ENCODE peak calls at places on chromosome 17, in five cellular contexts. Z is Right ventricle myocardium inferior, M is IMR-90, C is HL-60, I is dorsolateral prefrontal cortex. G is an unnamed sample.

GRCh38 chr17:75115545-75115944 is 5.8 kb downstream of the ARMC7 start:
- DNase-seq in I (no peak), Z (no peak), C (no peak), M (no peak), G (no peak)

GRCh38 chr17:73261952-73262675 is 434 bp upstream of the CPSF4L start:
- DNase-seq in Z (no peak), I (no peak), M (no peak), C (peak), G (no peak)

GRCh38 chr17:17377568-17377967 is 74.4 kb downstream of the NT5M start:
- DNase-seq in M (no peak), Z (peak), I (no peak), C (no peak), G (no peak)

GRCh38 chr17:74360993-74361612 is 565 bp downstream of the BTBD17 start:
- DNase-seq in I (no peak), C (no peak), M (peak), Z (peak), G (no peak)

GRCh38 chr17:79098282-79098867 is 23.8 kb downstream of the ENGASE start:
- DNase-seq in Z (no peak), M (no peak), I (no peak), C (no peak), G (no peak)

GRCh38 chr17:78343433-78344201 is 16.3 kb downstream of the SOCS3 start:
- DNase-seq in Z (peak), C (peak), I (no peak), M (no peak), G (no peak)

GRCh38 chr17:65942592-65942991 is 249.3 kb downstream of the CEP112 start:
- DNase-seq in C (no peak), M (no peak), I (no peak), Z (no peak), G (no peak)

GRCh38 chr17:47810200-47810821 is 11.3 kb downstream of the OSBPL7 start:
- DNase-seq in C (no peak), I (no peak), M (peak), Z (no peak), G (peak)

GRCh38 chr17:17395885-17396284 is 80.9 kb upstream of the MED9 start:
- DNase-seq in I (no peak), M (no peak), C (no peak), Z (peak), G (no peak)

GRCh38 chr17:45264988-45265387 is 3.1 kb upstream of the SPATA32 start:
- DNase-seq in M (no peak), I (no peak), Z (no peak), C (no peak), G (no peak)

GRCh38 chr17:40975516-40975915 is 8.6 kb downstream of the KRT40 start:
- DNase-seq in Z (no peak), C (no peak), M (no peak), I (no peak), G (no peak)

GRCh38 chr17:38464723-38465419 is 36.6 kb downstream of the ARHGAP23 start:
- DNase-seq in I (peak), C (no peak), Z (peak), M (peak), G (no peak)

GRCh38 chr17:27466376-27466747 is 10.1 kb downstream of the KSR1 start:
- DNase-seq in M (no peak), C (peak), I (no peak), Z (no peak), G (no peak)

GRCh38 chr17:47969975-47970724 is 763 bp upstream of the CDK5RAP3 start:
- DNase-seq in Z (no peak), C (no peak), I (no peak), M (no peak), G (no peak)

GRCh38 chr17:27532269-27533067 is 76.2 kb downstream of the KSR1 start:
- DNase-seq in I (no peak), C (peak), Z (peak), M (peak), G (no peak)

GRCh38 chr17:4738136-4739121 is 1.2 kb upstream of the ZMYND15 start:
- DNase-seq in Z (no peak), C (no peak), M (no peak), I (no peak), G (no peak)

GRCh38 chr17:80704894-80705293 is 160.3 kb downstream of the RPTOR start:
- DNase-seq in Z (no peak), C (no peak), M (no peak), I (no peak), G (no peak)

GRCh38 chr17:32755045-32755805 is 121.7 kb downstream of the MYO1D start:
- DNase-seq in Z (no peak), I (no peak), M (peak), C (no peak), G (peak)

GRCh38 chr17:15436399-15437369 is 30.7 kb downstream of the CDRT4 start:
- DNase-seq in Z (peak), I (no peak), C (peak), M (peak), G (no peak)

GRCh38 chr17:29257756-29258155 is 11.1 kb downstream of the CRYBA1 start:
- DNase-seq in M (peak), I (no peak), Z (no peak), C (no peak), G (no peak)

GRCh38 chr17:9837551-9838471 is 12.1 kb downstream of the GLP2R start:
- DNase-seq in Z (no peak), M (peak), C (no peak), I (no peak), G (no peak)

GRCh38 chr17:51228177-51228576 is 31.7 kb downstream of the MBTD1 start:
- DNase-seq in M (peak), I (no peak), C (no peak), Z (no peak), G (no peak)

GRCh38 chr17:80790021-80790765 is 201.4 kb upstream of the CHMP6 start:
- DNase-seq in Z (no peak), C (no peak), M (no peak), I (no peak), G (no peak)

G was measured in glomerular endothelial cell.